ENCODE peak calls at places on chromosomes 1 and 21, in eight cellular contexts. One of them, this sample, is unnamed.

GRCh38 chr1:116806245-116806644 is 52.0 kb downstream of the CD2 start:
- DNase-seq in NCI-H1694 treated with DMSO at 0.1 percent for 48 hours: no peak
- DNase-seq in COLO829: no peak
- DNase-seq in T-helper 2 cell: peak; percentile 56
- DNase-seq in endothelial cell of umbilical vein: no peak
- DNase-seq in AG08395: no peak
- DNase-seq in SHP77 treated with DMSO at 0.1 percent for 48 hours: no peak
- DNase-seq in effector CD4-positive, alpha-beta T cell: peak; percentile 32
- DNase-seq in this sample: peak; percentile 83

GRCh38 chr21:45261093-45261492 is 26.6 kb downstream of the POFUT2 start:
- DNase-seq in NCI-H1694 treated with DMSO at 0.1 percent for 48 hours: no peak
- DNase-seq in COLO829: no peak
- DNase-seq in T-helper 2 cell: no peak
- DNase-seq in endothelial cell of umbilical vein: no peak
- DNase-seq in AG08395: no peak
- DNase-seq in SHP77 treated with DMSO at 0.1 percent for 48 hours: no peak
- DNase-seq in effector CD4-positive, alpha-beta T cell: no peak
- DNase-seq in this sample: no peak

GRCh38 chr1:93620841-93621210 is 60.8 kb downstream of the BCAR3 start:
- DNase-seq in NCI-H1694 treated with DMSO at 0.1 percent for 48 hours: no peak
- DNase-seq in COLO829: no peak
- DNase-seq in T-helper 2 cell: no peak
- DNase-seq in endothelial cell of umbilical vein: no peak
- DNase-seq in AG08395: no peak
- DNase-seq in SHP77 treated with DMSO at 0.1 percent for 48 hours: no peak
- DNase-seq in effector CD4-positive, alpha-beta T cell: no peak
- DNase-seq in this sample: no peak

GRCh38 chr1:185734929-185735666 is 907 bp downstream of the HMCN1 start:
- DNase-seq in NCI-H1694 treated with DMSO at 0.1 percent for 48 hours: no peak
- DNase-seq in COLO829: no peak
- DNase-seq in T-helper 2 cell: no peak
- DNase-seq in endothelial cell of umbilical vein: peak; percentile 65
- DNase-seq in AG08395: no peak
- DNase-seq in SHP77 treated with DMSO at 0.1 percent for 48 hours: no peak
- DNase-seq in effector CD4-positive, alpha-beta T cell: no peak
- DNase-seq in this sample: no peak

GRCh38 chr1:150067184-150068182 is at the start of gene VPS45:
- DNase-seq in NCI-H1694 treated with DMSO at 0.1 percent for 48 hours: peak; percentile 95
- DNase-seq in COLO829: peak; percentile 89
- DNase-seq in T-helper 2 cell: peak; percentile 74
- DNase-seq in endothelial cell of umbilical vein: peak; percentile 93
- DNase-seq in AG08395: peak; percentile 93
- DNase-seq in SHP77 treated with DMSO at 0.1 percent for 48 hours: peak; percentile 99
- DNase-seq in effector CD4-positive, alpha-beta T cell: peak; percentile 60
- DNase-seq in this sample: peak; percentile 94

GRCh38 chr1:213790565-213790964 is 197.2 kb upstream of the PROX1 start:
- DNase-seq in NCI-H1694 treated with DMSO at 0.1 percent for 48 hours: no peak
- DNase-seq in COLO829: no peak
- DNase-seq in T-helper 2 cell: no peak
- DNase-seq in endothelial cell of umbilical vein: no peak
- DNase-seq in AG08395: no peak
- DNase-seq in SHP77 treated with DMSO at 0.1 percent for 48 hours: no peak
- DNase-seq in effector CD4-positive, alpha-beta T cell: no peak
- DNase-seq in this sample: no peak

GRCh38 chr1:227941509-227942020 is 6.2 kb downstream of the WNT9A start:
- DNase-seq in NCI-H1694 treated with DMSO at 0.1 percent for 48 hours: no peak
- DNase-seq in COLO829: no peak
- DNase-seq in T-helper 2 cell: no peak
- DNase-seq in endothelial cell of umbilical vein: no peak
- DNase-seq in AG08395: no peak
- DNase-seq in SHP77 treated with DMSO at 0.1 percent for 48 hours: no peak
- DNase-seq in effector CD4-positive, alpha-beta T cell: peak; percentile 1
- DNase-seq in this sample: peak; percentile 51

GRCh38 chr21:35853321-35853922 is 206.9 kb downstream of the SETD4 start:
- DNase-seq in NCI-H1694 treated with DMSO at 0.1 percent for 48 hours: no peak
- DNase-seq in COLO829: no peak
- DNase-seq in T-helper 2 cell: no peak
- DNase-seq in endothelial cell of umbilical vein: peak; percentile 19
- DNase-seq in AG08395: no peak
- DNase-seq in SHP77 treated with DMSO at 0.1 percent for 48 hours: no peak
- DNase-seq in effector CD4-positive, alpha-beta T cell: no peak
- DNase-seq in this sample: no peak

GRCh38 chr1:230857822-230858221 is 10.5 kb downstream of the C1orf198 start:
- DNase-seq in NCI-H1694 treated with DMSO at 0.1 percent for 48 hours: no peak
- DNase-seq in COLO829: no peak
- DNase-seq in T-helper 2 cell: no peak
- DNase-seq in endothelial cell of umbilical vein: no peak
- DNase-seq in AG08395: peak; percentile 45
- DNase-seq in SHP77 treated with DMSO at 0.1 percent for 48 hours: no peak
- DNase-seq in effector CD4-positive, alpha-beta T cell: no peak
- DNase-seq in this sample: no peak

GRCh38 chr1:201280884-201281283 is 2.4 kb upstream of the PKP1 start:
- DNase-seq in NCI-H1694 treated with DMSO at 0.1 percent for 48 hours: no peak
- DNase-seq in COLO829: no peak
- DNase-seq in T-helper 2 cell: no peak
- DNase-seq in endothelial cell of umbilical vein: no peak
- DNase-seq in AG08395: no peak
- DNase-seq in SHP77 treated with DMSO at 0.1 percent for 48 hours: no peak
- DNase-seq in effector CD4-positive, alpha-beta T cell: no peak
- DNase-seq in this sample: no peak

GRCh38 chr1:30654188-30654587 is 69.2 kb downstream of the MATN1 start:
- DNase-seq in NCI-H1694 treated with DMSO at 0.1 percent for 48 hours: no peak
- DNase-seq in COLO829: no peak
- DNase-seq in T-helper 2 cell: no peak
- DNase-seq in endothelial cell of umbilical vein: no peak
- DNase-seq in AG08395: no peak
- DNase-seq in SHP77 treated with DMSO at 0.1 percent for 48 hours: no peak
- DNase-seq in effector CD4-positive, alpha-beta T cell: no peak
- DNase-seq in this sample: no peak

GRCh38 chr1:93979718-93980319 is 70.6 kb upstream of the GCLM start:
- DNase-seq in NCI-H1694 treated with DMSO at 0.1 percent for 48 hours: peak; percentile 99
- DNase-seq in COLO829: no peak
- DNase-seq in T-helper 2 cell: no peak
- DNase-seq in endothelial cell of umbilical vein: peak; percentile 18
- DNase-seq in AG08395: peak; percentile 68
- DNase-seq in SHP77 treated with DMSO at 0.1 percent for 48 hours: peak; percentile 89
- DNase-seq in effector CD4-positive, alpha-beta T cell: no peak
- DNase-seq in this sample: peak; percentile 89

GRCh38 chr1:111908222-111908621 is 81.2 kb downstream of the KCND3 start:
- DNase-seq in NCI-H1694 treated with DMSO at 0.1 percent for 48 hours: no peak
- DNase-seq in COLO829: no peak
- DNase-seq in T-helper 2 cell: no peak
- DNase-seq in endothelial cell of umbilical vein: no peak
- DNase-seq in AG08395: no peak
- DNase-seq in SHP77 treated with DMSO at 0.1 percent for 48 hours: no peak
- DNase-seq in effector CD4-positive, alpha-beta T cell: no peak
- DNase-seq in this sample: no peak

GRCh38 chr1:171495444-171495843 is 10.1 kb downstream of the PRRC2C start:
- DNase-seq in NCI-H1694 treated with DMSO at 0.1 percent for 48 hours: no peak
- DNase-seq in COLO829: no peak
- DNase-seq in T-helper 2 cell: no peak
- DNase-seq in endothelial cell of umbilical vein: peak; percentile 12
- DNase-seq in AG08395: no peak
- DNase-seq in SHP77 treated with DMSO at 0.1 percent for 48 hours: no peak
- DNase-seq in effector CD4-positive, alpha-beta T cell: no peak
- DNase-seq in this sample: no peak

GRCh38 chr1:50415235-50416149 is 7.8 kb downstream of the DMRTA2 start:
- DNase-seq in NCI-H1694 treated with DMSO at 0.1 percent for 48 hours: no peak
- DNase-seq in COLO829: no peak
- DNase-seq in T-helper 2 cell: no peak
- DNase-seq in endothelial cell of umbilical vein: no peak
- DNase-seq in AG08395: no peak
- DNase-seq in SHP77 treated with DMSO at 0.1 percent for 48 hours: no peak
- DNase-seq in effector CD4-positive, alpha-beta T cell: no peak
- DNase-seq in this sample: no peak

GRCh38 chr1:220810963-220811362 is 24.2 kb downstream of the MTARC1 start:
- DNase-seq in NCI-H1694 treated with DMSO at 0.1 percent for 48 hours: no peak
- DNase-seq in COLO829: no peak
- DNase-seq in T-helper 2 cell: no peak
- DNase-seq in endothelial cell of umbilical vein: peak; percentile 30
- DNase-seq in AG08395: no peak
- DNase-seq in SHP77 treated with DMSO at 0.1 percent for 48 hours: no peak
- DNase-seq in effector CD4-positive, alpha-beta T cell: no peak
- DNase-seq in this sample: peak; percentile 37

GRCh38 chr21:37338671-37339526 is 27.7 kb upstream of the DYRK1A start:
- DNase-seq in NCI-H1694 treated with DMSO at 0.1 percent for 48 hours: no peak
- DNase-seq in COLO829: peak; percentile 95
- DNase-seq in T-helper 2 cell: no peak
- DNase-seq in endothelial cell of umbilical vein: peak; percentile 76
- DNase-seq in AG08395: peak; percentile 94
- DNase-seq in SHP77 treated with DMSO at 0.1 percent for 48 hours: peak; percentile 60
- DNase-seq in effector CD4-positive, alpha-beta T cell: no peak
- DNase-seq in this sample: peak; percentile 98

GRCh38 chr1:111660204-111661150 is 40.9 kb downstream of the RAP1A start:
- DNase-seq in NCI-H1694 treated with DMSO at 0.1 percent for 48 hours: no peak
- DNase-seq in COLO829: no peak
- DNase-seq in T-helper 2 cell: no peak
- DNase-seq in endothelial cell of umbilical vein: no peak
- DNase-seq in AG08395: no peak
- DNase-seq in SHP77 treated with DMSO at 0.1 percent for 48 hours: no peak
- DNase-seq in effector CD4-positive, alpha-beta T cell: no peak
- DNase-seq in this sample: no peak

GRCh38 chr1:185325413-185325812 is 8.4 kb upstream of the IVNS1ABP start:
- DNase-seq in NCI-H1694 treated with DMSO at 0.1 percent for 48 hours: no peak
- DNase-seq in COLO829: no peak
- DNase-seq in T-helper 2 cell: no peak
- DNase-seq in endothelial cell of umbilical vein: no peak
- DNase-seq in AG08395: no peak
- DNase-seq in SHP77 treated with DMSO at 0.1 percent for 48 hours: no peak
- DNase-seq in effector CD4-positive, alpha-beta T cell: no peak
- DNase-seq in this sample: no peak

GRCh38 chr1:199784127-199784526 is 243.4 kb upstream of the NR5A2 start:
- DNase-seq in NCI-H1694 treated with DMSO at 0.1 percent for 48 hours: no peak
- DNase-seq in COLO829: peak; percentile 79
- DNase-seq in T-helper 2 cell: no peak
- DNase-seq in endothelial cell of umbilical vein: peak; percentile 66
- DNase-seq in AG08395: no peak
- DNase-seq in SHP77 treated with DMSO at 0.1 percent for 48 hours: no peak
- DNase-seq in effector CD4-positive, alpha-beta T cell: no peak
- DNase-seq in this sample: no peak

GRCh38 chr1:174916846-174917245 is 82.9 kb upstream of the CACYBP start:
- DNase-seq in NCI-H1694 treated with DMSO at 0.1 percent for 48 hours: no peak
- DNase-seq in COLO829: no peak
- DNase-seq in T-helper 2 cell: no peak
- DNase-seq in endothelial cell of umbilical vein: no peak
- DNase-seq in AG08395: no peak
- DNase-seq in SHP77 treated with DMSO at 0.1 percent for 48 hours: no peak
- DNase-seq in effector CD4-positive, alpha-beta T cell: no peak
- DNase-seq in this sample: no peak

GRCh38 chr1:31957701-31958674 is 19.8 kb upstream of the PTP4A2 start:
- DNase-seq in NCI-H1694 treated with DMSO at 0.1 percent for 48 hours: no peak
- DNase-seq in COLO829: no peak
- DNase-seq in T-helper 2 cell: no peak
- DNase-seq in endothelial cell of umbilical vein: no peak
- DNase-seq in AG08395: no peak
- DNase-seq in SHP77 treated with DMSO at 0.1 percent for 48 hours: no peak
- DNase-seq in effector CD4-positive, alpha-beta T cell: no peak
- DNase-seq in this sample: peak; percentile 28

GRCh38 chr1:84773195-84773594 is 82.9 kb upstream of the SSX2IP start:
- DNase-seq in NCI-H1694 treated with DMSO at 0.1 percent for 48 hours: no peak
- DNase-seq in COLO829: no peak
- DNase-seq in T-helper 2 cell: no peak
- DNase-seq in endothelial cell of umbilical vein: no peak
- DNase-seq in AG08395: no peak
- DNase-seq in SHP77 treated with DMSO at 0.1 percent for 48 hours: no peak
- DNase-seq in effector CD4-positive, alpha-beta T cell: no peak
- DNase-seq in this sample: no peak

GRCh38 chr1:185228979-185229378 is 72.0 kb downstream of the SWT1 start:
- DNase-seq in NCI-H1694 treated with DMSO at 0.1 percent for 48 hours: no peak
- DNase-seq in COLO829: no peak
- DNase-seq in T-helper 2 cell: no peak
- DNase-seq in endothelial cell of umbilical vein: no peak
- DNase-seq in AG08395: no peak
- DNase-seq in SHP77 treated with DMSO at 0.1 percent for 48 hours: no peak
- DNase-seq in effector CD4-positive, alpha-beta T cell: no peak
- DNase-seq in this sample: no peak

GRCh38 chr1:10852486-10852885 is 56.0 kb upstream of the CASZ1 start:
- DNase-seq in NCI-H1694 treated with DMSO at 0.1 percent for 48 hours: no peak
- DNase-seq in COLO829: no peak
- DNase-seq in T-helper 2 cell: no peak
- DNase-seq in endothelial cell of umbilical vein: no peak
- DNase-seq in AG08395: peak; percentile 14
- DNase-seq in SHP77 treated with DMSO at 0.1 percent for 48 hours: no peak
- DNase-seq in effector CD4-positive, alpha-beta T cell: no peak
- DNase-seq in this sample: no peak

GRCh38 chr1:198496216-198497143 is 44.0 kb downstream of the ATP6V1G3 start:
- DNase-seq in NCI-H1694 treated with DMSO at 0.1 percent for 48 hours: no peak
- DNase-seq in COLO829: peak; percentile 18
- DNase-seq in T-helper 2 cell: no peak
- DNase-seq in endothelial cell of umbilical vein: peak; percentile 2
- DNase-seq in AG08395: peak; percentile 36
- DNase-seq in SHP77 treated with DMSO at 0.1 percent for 48 hours: no peak
- DNase-seq in effector CD4-positive, alpha-beta T cell: no peak
- DNase-seq in this sample: peak; percentile 41

GRCh38 chr1:247273013-247273412 is 17.1 kb downstream of the VN1R5 start:
- DNase-seq in NCI-H1694 treated with DMSO at 0.1 percent for 48 hours: no peak
- DNase-seq in COLO829: no peak
- DNase-seq in T-helper 2 cell: no peak
- DNase-seq in endothelial cell of umbilical vein: no peak
- DNase-seq in AG08395: no peak
- DNase-seq in SHP77 treated with DMSO at 0.1 percent for 48 hours: no peak
- DNase-seq in effector CD4-positive, alpha-beta T cell: no peak
- DNase-seq in this sample: peak; percentile 84

GRCh38 chr1:79422726-79423125 is 416.2 kb upstream of the ADGRL4 start:
- DNase-seq in NCI-H1694 treated with DMSO at 0.1 percent for 48 hours: no peak
- DNase-seq in COLO829: no peak
- DNase-seq in T-helper 2 cell: no peak
- DNase-seq in endothelial cell of umbilical vein: no peak
- DNase-seq in AG08395: no peak
- DNase-seq in SHP77 treated with DMSO at 0.1 percent for 48 hours: no peak
- DNase-seq in effector CD4-positive, alpha-beta T cell: no peak
- DNase-seq in this sample: no peak

This sample was measured in myocyte.